ENCODE peak calls at places on chromosomes 12 and 14, in nine cellular contexts. One of them, this sample, is unnamed.
A peak's percentile ranks its signal among the peaks of the same experiment; 100 is the strongest.

GRCh38 chr14:90060312-90060964 is 1.4 kb upstream of the KCNK13 start:
- DNase-seq in stimulated activated CD8-positive, alpha-beta memory T cell treated with anti-CD3 and anti-CD28 coated beads, Interleukin-2, amount 100 ng/mL, for 1 hour: no peak
- DNase-seq in stimulated activated naive B cell treated with anti-CD40 and anti-IgM and Interleukin-4, amounts not matched to agents 10 μg/mL and 1 μg/mL and 100 μg/mL, for 72 hours: no peak
- DNase-seq in BE2C: peak; percentile 83
- DNase-seq in stimulated activated CD4-positive, alpha-beta T cell treated with anti-CD3 and anti-CD28 coated beads, TNF-alpha, amount 100 ng/mL, for 4 hours: peak; percentile 13
- DNase-seq in fibroblast of villous mesenchyme: peak; percentile 55
- DNase-seq in stomach: peak; percentile 42
- DNase-seq in activated T-cell treated with anti-CD3 and anti-CD28 coated beads for 4 hours: peak; percentile 48
- DNase-seq in H9: peak; percentile 83
- DNase-seq in this sample: no peak

GRCh38 chr12:106794369-106794768 is 19.9 kb downstream of the RIC8B start:
- DNase-seq in stimulated activated naive B cell treated with anti-CD40 and anti-IgM and Interleukin-4, amounts not matched to agents 10 μg/mL and 1 μg/mL and 100 μg/mL, for 72 hours: no peak
- DNase-seq in BE2C: no peak
- DNase-seq in stimulated activated CD4-positive, alpha-beta T cell treated with anti-CD3 and anti-CD28 coated beads, TNF-alpha, amount 100 ng/mL, for 4 hours: no peak
- DNase-seq in activated T-cell treated with anti-CD3 and anti-CD28 coated beads for 4 hours: no peak
- DNase-seq in fibroblast of villous mesenchyme: peak; percentile 42
- DNase-seq in H9: no peak
- DNase-seq in stimulated activated CD8-positive, alpha-beta memory T cell treated with anti-CD3 and anti-CD28 coated beads, Interleukin-2, amount 100 ng/mL, for 1 hour: no peak
- DNase-seq in stomach: no peak
- DNase-seq in this sample: no peak

GRCh38 chr12:65958456-65958855 is 134.2 kb downstream of the HMGA2 start:
- DNase-seq in BE2C: no peak
- DNase-seq in stimulated activated CD4-positive, alpha-beta T cell treated with anti-CD3 and anti-CD28 coated beads, TNF-alpha, amount 100 ng/mL, for 4 hours: no peak
- DNase-seq in stomach: no peak
- DNase-seq in stimulated activated naive B cell treated with anti-CD40 and anti-IgM and Interleukin-4, amounts not matched to agents 10 μg/mL and 1 μg/mL and 100 μg/mL, for 72 hours: no peak
- DNase-seq in stimulated activated CD8-positive, alpha-beta memory T cell treated with anti-CD3 and anti-CD28 coated beads, Interleukin-2, amount 100 ng/mL, for 1 hour: no peak
- DNase-seq in activated T-cell treated with anti-CD3 and anti-CD28 coated beads for 4 hours: no peak
- DNase-seq in H9: no peak
- DNase-seq in fibroblast of villous mesenchyme: peak; percentile 53
- DNase-seq in this sample: no peak

GRCh38 chr12:54008260-54008552 is 579 bp upstream of the HOXC8 start:
- DNase-seq in stimulated activated naive B cell treated with anti-CD40 and anti-IgM and Interleukin-4, amounts not matched to agents 10 μg/mL and 1 μg/mL and 100 μg/mL, for 72 hours: no peak
- DNase-seq in BE2C: no peak
- DNase-seq in H9: no peak
- DNase-seq in fibroblast of villous mesenchyme: no peak
- DNase-seq in stimulated activated CD8-positive, alpha-beta memory T cell treated with anti-CD3 and anti-CD28 coated beads, Interleukin-2, amount 100 ng/mL, for 1 hour: no peak
- DNase-seq in activated T-cell treated with anti-CD3 and anti-CD28 coated beads for 4 hours: no peak
- DNase-seq in stimulated activated CD4-positive, alpha-beta T cell treated with anti-CD3 and anti-CD28 coated beads, TNF-alpha, amount 100 ng/mL, for 4 hours: no peak
- DNase-seq in stomach: no peak
- DNase-seq in this sample: no peak

GRCh38 chr12:46815792-46816191 is 10.0 kb downstream of the SLC38A4 start:
- DNase-seq in stomach: no peak
- DNase-seq in activated T-cell treated with anti-CD3 and anti-CD28 coated beads for 4 hours: no peak
- DNase-seq in stimulated activated CD4-positive, alpha-beta T cell treated with anti-CD3 and anti-CD28 coated beads, TNF-alpha, amount 100 ng/mL, for 4 hours: no peak
- DNase-seq in H9: no peak
- DNase-seq in fibroblast of villous mesenchyme: no peak
- DNase-seq in stimulated activated naive B cell treated with anti-CD40 and anti-IgM and Interleukin-4, amounts not matched to agents 10 μg/mL and 1 μg/mL and 100 μg/mL, for 72 hours: no peak
- DNase-seq in BE2C: no peak
- DNase-seq in stimulated activated CD8-positive, alpha-beta memory T cell treated with anti-CD3 and anti-CD28 coated beads, Interleukin-2, amount 100 ng/mL, for 1 hour: no peak
- DNase-seq in this sample: no peak

GRCh38 chr14:77988096-77988870 is 181.9 kb upstream of the NRXN3 start:
- DNase-seq in stimulated activated CD8-positive, alpha-beta memory T cell treated with anti-CD3 and anti-CD28 coated beads, Interleukin-2, amount 100 ng/mL, for 1 hour: no peak
- DNase-seq in H9: no peak
- DNase-seq in activated T-cell treated with anti-CD3 and anti-CD28 coated beads for 4 hours: no peak
- DNase-seq in fibroblast of villous mesenchyme: no peak
- DNase-seq in stimulated activated CD4-positive, alpha-beta T cell treated with anti-CD3 and anti-CD28 coated beads, TNF-alpha, amount 100 ng/mL, for 4 hours: no peak
- DNase-seq in stimulated activated naive B cell treated with anti-CD40 and anti-IgM and Interleukin-4, amounts not matched to agents 10 μg/mL and 1 μg/mL and 100 μg/mL, for 72 hours: no peak
- DNase-seq in stomach: no peak
- DNase-seq in BE2C: no peak
- DNase-seq in this sample: no peak

GRCh38 chr14:51323492-51323891 is 83.4 kb downstream of the TMX1 start:
- DNase-seq in BE2C: no peak
- DNase-seq in fibroblast of villous mesenchyme: no peak
- DNase-seq in stimulated activated CD8-positive, alpha-beta memory T cell treated with anti-CD3 and anti-CD28 coated beads, Interleukin-2, amount 100 ng/mL, for 1 hour: no peak
- DNase-seq in stomach: no peak
- DNase-seq in activated T-cell treated with anti-CD3 and anti-CD28 coated beads for 4 hours: no peak
- DNase-seq in stimulated activated naive B cell treated with anti-CD40 and anti-IgM and Interleukin-4, amounts not matched to agents 10 μg/mL and 1 μg/mL and 100 μg/mL, for 72 hours: no peak
- DNase-seq in H9: no peak
- DNase-seq in stimulated activated CD4-positive, alpha-beta T cell treated with anti-CD3 and anti-CD28 coated beads, TNF-alpha, amount 100 ng/mL, for 4 hours: no peak
- DNase-seq in this sample: no peak

GRCh38 chr12:12909995-12910391 is 18.6 kb downstream of the GPRC5A start:
- DNase-seq in activated T-cell treated with anti-CD3 and anti-CD28 coated beads for 4 hours: no peak
- DNase-seq in stomach: no peak
- DNase-seq in H9: no peak
- DNase-seq in BE2C: no peak
- DNase-seq in stimulated activated CD8-positive, alpha-beta memory T cell treated with anti-CD3 and anti-CD28 coated beads, Interleukin-2, amount 100 ng/mL, for 1 hour: no peak
- DNase-seq in fibroblast of villous mesenchyme: peak; percentile 99
- DNase-seq in stimulated activated naive B cell treated with anti-CD40 and anti-IgM and Interleukin-4, amounts not matched to agents 10 μg/mL and 1 μg/mL and 100 μg/mL, for 72 hours: no peak
- DNase-seq in stimulated activated CD4-positive, alpha-beta T cell treated with anti-CD3 and anti-CD28 coated beads, TNF-alpha, amount 100 ng/mL, for 4 hours: no peak
- DNase-seq in this sample: peak; percentile 41

GRCh38 chr12:97177482-97177881 is 270.4 kb downstream of the NEDD1 start:
- DNase-seq in stimulated activated CD4-positive, alpha-beta T cell treated with anti-CD3 and anti-CD28 coated beads, TNF-alpha, amount 100 ng/mL, for 4 hours: no peak
- DNase-seq in H9: no peak
- DNase-seq in activated T-cell treated with anti-CD3 and anti-CD28 coated beads for 4 hours: no peak
- DNase-seq in stomach: no peak
- DNase-seq in fibroblast of villous mesenchyme: peak; percentile 15
- DNase-seq in stimulated activated CD8-positive, alpha-beta memory T cell treated with anti-CD3 and anti-CD28 coated beads, Interleukin-2, amount 100 ng/mL, for 1 hour: no peak
- DNase-seq in stimulated activated naive B cell treated with anti-CD40 and anti-IgM and Interleukin-4, amounts not matched to agents 10 μg/mL and 1 μg/mL and 100 μg/mL, for 72 hours: no peak
- DNase-seq in BE2C: no peak
- DNase-seq in this sample: no peak